ENCODE peak calls at places on chromosomes 11 and 22, in eight cellular contexts. B is adipocyte, K is IMR-90, H is Peyer's patch, A is AG04450, M is MM.1S, L is bronchial epithelial cell, U is psoas muscle. V is an unnamed sample.

GRCh38 chr22:46192210-46192993 is 42.1 kb downstream of the PPARA start:
- DNase-seq in M (no peak), B (no peak), K (no peak), A (no peak), U (no peak), H (no peak), L (no peak), V (no peak)

GRCh38 chr11:11786771-11787170 is 55.0 kb upstream of the USP47 start:
- DNase-seq in A (no peak), U (no peak), B (peak; percentile 52), H (no peak), M (peak; percentile 37), L (peak; percentile 46), K (peak; percentile 40), V (no peak)

GRCh38 chr11:61544466-61544865 is 35.9 kb downstream of the LRRC10B start:
- DNase-seq in H (no peak), K (no peak), B (no peak), A (no peak), L (no peak), U (no peak), M (no peak), V (no peak)

GRCh38 chr22:42369250-42370041 is 62.8 kb downstream of the NFAM1 start:
- DNase-seq in B (peak; percentile 96), U (peak; percentile 91), M (peak; percentile 89), K (peak; percentile 85), A (peak; percentile 73), H (peak; percentile 96), L (peak; percentile 81), V (peak; percentile 95)

GRCh38 chr11:6568191-6568918 is 35.1 kb downstream of the RRP8 start:
- DNase-seq in K (peak; percentile 65), M (peak; percentile 26), A (peak; percentile 38), U (no peak), B (peak; percentile 48), H (no peak), L (peak; percentile 43), V (no peak)

GRCh38 chr11:131154329-131154728 is 216.1 kb upstream of the NTM start:
- DNase-seq in B (no peak), H (no peak), A (no peak), L (no peak), M (no peak), K (no peak), U (no peak), V (no peak)

GRCh38 chr22:44142421-44143116 is 38.2 kb upstream of the PARVG start:
- DNase-seq in B (no peak), A (no peak), L (no peak), H (no peak), M (no peak), K (no peak), U (no peak), V (no peak)

GRCh38 chr22:38239101-38239761 is 33.6 kb downstream of the TMEM184B start:
- DNase-seq in L (peak; percentile 94), U (no peak), A (peak; percentile 83), H (no peak), K (peak; percentile 98), M (no peak), B (peak; percentile 88), V (peak; percentile 28)

GRCh38 chr22:29449296-29449863 is 11.0 kb downstream of the RFPL1 start:
- DNase-seq in M (no peak), K (no peak), L (no peak), H (peak; percentile 37), B (no peak), A (no peak), U (no peak), V (no peak)

GRCh38 chr11:60343094-60343704 is 16.1 kb downstream of the MS4A6E start:
- DNase-seq in A (no peak), M (peak; percentile 44), H (no peak), B (no peak), L (peak; percentile 20), U (no peak), K (no peak), V (no peak)

GRCh38 chr22:37254206-37254866 is 10.3 kb upstream of the RAC2 start:
- DNase-seq in H (peak; percentile 31), B (peak; percentile 58), L (peak; percentile 83), U (no peak), M (no peak), K (peak; percentile 79), A (peak; percentile 29), V (no peak)

GRCh38 chr11:3796346-3796745 is 1.0 kb downstream of the NUP98 start:
- DNase-seq in L (no peak), B (peak; percentile 31), M (no peak), K (no peak), H (no peak), U (no peak), A (no peak), V (no peak)

GRCh38 chr11:124799384-124800225 is 601 bp downstream of the MSANTD2 start:
- DNase-seq in A (no peak), K (peak; percentile 18), U (peak; percentile 35), M (peak; percentile 28), B (peak; percentile 68), H (peak; percentile 57), L (no peak), V (peak; percentile 90)

DNA sequence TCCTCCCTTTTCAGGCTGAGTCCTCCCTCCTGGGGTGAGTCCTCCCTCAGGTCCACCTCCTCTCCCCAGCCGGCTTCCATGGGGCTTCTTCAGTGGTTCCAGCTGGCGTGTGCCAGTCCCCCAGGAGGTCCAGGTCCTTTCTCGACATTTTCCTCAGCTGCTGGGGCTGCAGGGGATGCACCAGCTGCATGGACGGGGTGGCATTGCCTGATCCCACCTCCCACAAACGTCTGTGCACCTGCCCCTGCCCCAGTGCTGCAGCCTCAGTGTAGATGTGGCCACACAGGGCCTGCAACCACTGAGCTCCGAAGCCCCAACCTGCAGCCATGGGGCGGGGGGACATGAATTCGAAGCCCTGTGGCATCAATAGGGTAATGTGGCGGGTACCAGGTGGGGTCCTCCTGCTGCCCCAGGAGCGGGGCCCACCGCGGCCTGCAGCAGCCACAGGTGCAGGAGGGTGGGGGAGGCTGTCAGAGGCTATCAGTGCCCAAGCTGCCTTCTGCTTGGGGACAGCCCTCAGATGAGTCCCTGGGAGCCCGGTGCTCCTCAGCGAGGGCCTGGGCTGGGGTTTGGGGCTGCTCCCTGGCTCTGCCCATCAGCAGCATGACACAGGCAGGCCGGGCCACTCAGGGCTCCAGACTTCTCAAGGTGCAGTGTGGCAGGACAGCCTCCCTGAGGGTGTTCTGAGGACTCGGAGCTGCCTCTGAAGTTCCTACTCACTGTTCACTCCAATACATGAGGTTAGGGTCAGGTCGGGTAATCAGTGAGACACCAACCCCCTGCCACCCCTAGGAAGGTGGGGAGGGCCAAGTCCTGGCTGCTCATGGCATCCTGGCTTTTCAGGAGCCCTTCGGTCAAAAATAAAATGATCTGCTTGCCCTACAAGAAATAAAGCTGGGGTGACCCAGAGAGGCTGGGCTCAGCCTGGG is 101.5 kb upstream of the FGF3 start:
- DNase-seq in A (no peak), U (no peak), K (no peak), B (no peak), L (no peak), M (no peak), H (peak; percentile 27), V (peak; percentile 15)
- H3K27me3 ChIP-seq in A (peaks cover 14% of the 10 kb centered on the region), U (no peaks in the 10 kb centered on the region), K (no peaks in the 10 kb centered on the region), B (peaks cover 46% of the 10 kb centered on the region), L (peaks cover 2% of the 10 kb centered on the region), M (peaks cover 76% of the 10 kb centered on the region), H (no peaks in the 10 kb centered on the region), V (no peaks in the 10 kb centered on the region)

GRCh38 chr11:122647728-122648127 is 7.8 kb upstream of the UBASH3B start:
- DNase-seq in L (no peak), H (no peak), A (no peak), M (no peak), B (no peak), U (no peak), K (no peak), V (no peak)
- H3K27me3 ChIP-seq in L (no peaks in the 10 kb centered on the region), H (no peaks in the 10 kb centered on the region), A (no peaks in the 10 kb centered on the region), M (no peaks in the 10 kb centered on the region), B (no peaks in the 10 kb centered on the region), U (no peaks in the 10 kb centered on the region), K (no peaks in the 10 kb centered on the region), V (no peaks in the 10 kb centered on the region)

GRCh38 chr11:31973175-31973574 is 117.7 kb upstream of the RCN1 start:
- DNase-seq in M (no peak), A (no peak), U (no peak), K (no peak), H (no peak), L (peak; percentile 41), B (no peak), V (no peak)
- H3K27me3 ChIP-seq in M (no peaks in the 10 kb centered on the region), A (peaks cover 12% of the 10 kb centered on the region), U (no peaks in the 10 kb centered on the region), K (peaks cover 26% of the 10 kb centered on the region), H (no peaks in the 10 kb centered on the region), L (no peaks in the 10 kb centered on the region), B (peaks cover 32% of the 10 kb centered on the region), V (no peaks in the 10 kb centered on the region)

GRCh38 chr11:109421981-109422590 is at the start of gene C11orf87:
- DNase-seq in H (no peak), M (no peak), B (peak; percentile 17), U (no peak), A (no peak), K (no peak), L (no peak), V (peak; percentile 84)
- H3K27me3 ChIP-seq in H (no peaks in the 10 kb centered on the region), M (no peaks in the 10 kb centered on the region), B (peaks cover 34% of the 10 kb centered on the region), U (no peaks in the 10 kb centered on the region), A (peaks cover 29% of the 10 kb centered on the region), K (peaks cover 11% of the 10 kb centered on the region), L (peaks cover 22% of the 10 kb centered on the region), V (peaks cover 3% of the 10 kb centered on the region)

DNA sequence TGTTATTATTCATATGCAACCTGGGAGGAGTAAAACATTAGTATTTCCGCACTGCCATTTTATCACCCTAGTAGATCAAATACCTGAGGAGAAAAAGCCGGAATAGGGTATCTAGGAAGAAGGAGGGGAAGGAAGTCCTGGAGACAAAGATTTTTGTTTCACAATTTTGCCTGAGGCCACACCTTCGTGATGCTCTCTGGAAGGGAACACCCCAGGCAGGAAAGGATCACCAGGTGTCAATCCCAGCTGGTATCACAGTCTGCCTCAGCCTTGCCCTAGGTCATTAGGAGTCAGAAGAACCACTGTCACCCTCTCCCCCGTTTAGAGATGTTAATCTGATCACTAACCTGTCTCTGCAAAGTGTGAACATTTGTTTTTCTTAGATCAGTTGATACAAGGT is 35.4 kb upstream of the IGSF9B start:
- DNase-seq in A (no peak), L (no peak), B (no peak), K (no peak), U (no peak), M (no peak), H (no peak), V (no peak)
- H3K27me3 ChIP-seq in A (peaks cover 15% of the 10 kb centered on the region), L (no peaks in the 10 kb centered on the region), B (peaks cover 57% of the 10 kb centered on the region), K (peaks cover 3% of the 10 kb centered on the region), U (no peaks in the 10 kb centered on the region), M (no peaks in the 10 kb centered on the region), H (no peaks in the 10 kb centered on the region), V (no peaks in the 10 kb centered on the region)